ENCODE peak calls at places on chromosomes 1 and 21, in nine cellular contexts. K, B, A, V, C, T, L, D and E are unnamed samples.

GRCh38 chr21:41506526-41507520 is 1.1 kb downstream of the TMPRSS2 start:
- DNase-seq in K (peak), B (no peak), A (peak), V (no peak), C (no peak), T (no peak), L (no peak), D (no peak), E (peak)

GRCh38 chr1:93442276-93442675 is 5.6 kb upstream of the FNBP1L start:
- DNase-seq in K (peak), B (no peak), A (no peak), V (no peak), C (peak), T (peak), L (no peak), D (peak), E (no peak)

GRCh38 chr1:59845091-59845490 is 30.3 kb downstream of the HOOK1 start:
- DNase-seq in K (no peak), B (no peak), A (no peak), V (no peak), C (no peak), T (no peak), L (no peak), D (no peak), E (no peak)

GRCh38 chr1:179831225-179831624 is 46.4 kb downstream of the TOR1AIP2 start:
- DNase-seq in K (no peak), B (no peak), A (no peak), V (no peak), C (no peak), T (no peak), L (no peak), D (no peak), E (no peak)

GRCh38 chr1:148385371-148386030 is 97.6 kb downstream of the PPIAL4G start:
- DNase-seq in K (no peak), B (peak), A (no peak), V (no peak), C (no peak), T (no peak), L (no peak), D (no peak), E (no peak)

GRCh38 chr1:7810395-7810794 is 26.3 kb downstream of the PER3 start:
- DNase-seq in K (peak), B (no peak), A (no peak), V (no peak), C (peak), T (peak), L (peak), D (peak), E (no peak)

GRCh38 chr1:99963041-99963795 is 6.6 kb upstream of the SLC35A3 start:
- DNase-seq in K (peak), B (no peak), A (no peak), V (no peak), C (no peak), T (no peak), L (peak), D (peak), E (no peak)

GRCh38 chr1:36136535-36136934 is 11.5 kb upstream of the COL8A2 start:
- DNase-seq in K (peak), B (no peak), A (no peak), V (peak), C (no peak), T (no peak), L (no peak), D (peak), E (no peak)

GRCh38 chr1:159892944-159893343 is 7.0 kb downstream of the CFAP45 start:
- DNase-seq in K (peak), B (no peak), A (no peak), V (no peak), C (no peak), T (no peak), L (no peak), D (no peak), E (no peak)

GRCh38 chr1:95309031-95309459 is 75.0 kb downstream of the RWDD3 start:
- DNase-seq in K (peak), B (peak), A (peak), V (no peak), C (no peak), T (no peak), L (no peak), D (peak), E (peak)

GRCh38 chr1:30923597-30923996 is 15.0 kb upstream of the SDC3 start:
- DNase-seq in K (no peak), B (no peak), A (no peak), V (no peak), C (no peak), T (no peak), L (no peak), D (no peak), E (no peak)

GRCh38 chr1:30418426-30419245 is 304.7 kb downstream of the MATN1 start:
- DNase-seq in K (no peak), B (no peak), A (no peak), V (no peak), C (no peak), T (no peak), L (no peak), D (no peak), E (no peak)

GRCh38 chr1:18351735-18352134 is 129.0 kb upstream of the KLHDC7A start:
- DNase-seq in K (no peak), B (no peak), A (no peak), V (no peak), C (no peak), T (no peak), L (no peak), D (no peak), E (no peak)

GRCh38 chr1:175818929-175819328 is 75.5 kb upstream of the TNR start:
- DNase-seq in K (no peak), B (no peak), A (no peak), V (no peak), C (no peak), T (no peak), L (no peak), D (no peak), E (no peak)

GRCh38 chr1:94737124-94737998 is 82.8 kb upstream of the SLC44A3 start:
- DNase-seq in K (peak), B (no peak), A (no peak), V (no peak), C (no peak), T (no peak), L (no peak), D (no peak), E (no peak)

GRCh38 chr1:247833601-247834000 is 8.1 kb downstream of the OR11L1 start:
- DNase-seq in K (no peak), B (no peak), A (no peak), V (no peak), C (no peak), T (no peak), L (no peak), D (no peak), E (no peak)

GRCh38 chr1:94309216-94309615 is 71.8 kb upstream of the ARHGAP29 start:
- DNase-seq in K (no peak), B (no peak), A (no peak), V (no peak), C (no peak), T (no peak), L (no peak), D (no peak), E (no peak)

GRCh38 chr1:32265846-32266245 is 14.8 kb downstream of the LCK start:
- DNase-seq in K (no peak), B (no peak), A (no peak), V (no peak), C (no peak), T (no peak), L (no peak), D (no peak), E (no peak)

GRCh38 chr1:14733053-14733778 is 134.7 kb downstream of the KAZN start:
- DNase-seq in K (no peak), B (peak), A (no peak), V (no peak), C (no peak), T (no peak), L (no peak), D (peak), E (peak)

GRCh38 chr1:166080277-166080964 is 86.4 kb downstream of the FAM78B start:
- DNase-seq in K (no peak), B (no peak), A (no peak), V (no peak), C (no peak), T (no peak), L (no peak), D (no peak), E (no peak)

GRCh38 chr1:203628997-203629508 is 2.4 kb downstream of the ATP2B4 start:
- DNase-seq in K (no peak), B (peak), A (no peak), V (no peak), C (no peak), T (no peak), L (no peak), D (no peak), E (no peak)

GRCh38 chr1:229440821-229441537 is 7.1 kb upstream of the ACTA1 start:
- DNase-seq in K (peak), B (no peak), A (no peak), V (no peak), C (no peak), T (no peak), L (peak), D (no peak), E (no peak)

GRCh38 chr1:179141592-179142244 is 59.8 kb downstream of the TOR3A start:
- DNase-seq in K (peak), B (no peak), A (no peak), V (no peak), C (no peak), T (no peak), L (peak), D (peak), E (no peak)

GRCh38 chr21:43808832-43809251 is 19.5 kb downstream of the RRP1 start:
- DNase-seq in K (no peak), B (peak), A (no peak), V (no peak), C (no peak), T (no peak), L (no peak), D (no peak), E (no peak)

GRCh38 chr21:43803558-43804300 is 14.4 kb downstream of the RRP1 start:
- DNase-seq in K (no peak), B (no peak), A (no peak), V (no peak), C (no peak), T (no peak), L (no peak), D (no peak), E (no peak)

GRCh38 chr21:43805275-43805800 is 16.0 kb downstream of the RRP1 start:
- DNase-seq in K (no peak), B (peak), A (no peak), V (no peak), C (peak), T (no peak), L (no peak), D (no peak), E (no peak)

GRCh38 chr21:43808367-43808766 is 19.0 kb downstream of the RRP1 start:
- DNase-seq in K (no peak), B (peak), A (no peak), V (no peak), C (no peak), T (no peak), L (no peak), D (no peak), E (no peak)

DNA sequence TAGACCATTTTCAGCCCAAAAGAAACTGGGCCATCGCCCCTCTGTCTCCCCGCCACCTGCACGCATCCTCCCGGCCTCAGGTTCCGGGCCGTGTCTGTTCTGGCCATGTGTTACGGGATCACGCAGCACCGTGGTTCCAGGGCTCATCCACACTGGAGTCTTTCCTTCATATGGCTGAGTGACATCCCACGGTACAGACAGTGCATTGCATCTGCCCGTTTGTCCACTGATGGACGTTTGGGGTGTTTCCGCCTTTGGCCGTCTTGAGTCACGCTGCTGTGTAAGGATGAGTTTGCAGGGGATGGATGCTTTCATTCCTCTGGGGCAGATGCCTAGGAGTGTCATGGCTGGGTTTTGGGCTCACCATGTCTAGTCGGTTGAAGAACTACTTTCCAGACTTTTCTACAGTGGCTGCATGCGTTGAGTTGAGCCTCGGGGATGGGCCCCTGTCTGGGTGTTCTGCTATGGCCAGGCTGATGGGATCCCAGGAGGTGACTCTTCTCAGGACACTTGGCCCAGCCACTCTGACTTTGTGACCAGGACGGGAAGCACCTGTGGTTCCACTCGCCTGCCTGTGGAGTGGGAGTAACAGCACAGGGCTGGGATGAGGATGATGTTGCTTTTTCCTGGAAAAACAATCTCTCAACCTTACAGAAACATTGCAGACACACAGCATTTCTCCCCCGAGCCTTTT is 16.8 kb downstream of the RRP1 start:
- DNase-seq in K (no peak), B (peak), A (no peak), V (no peak), C (no peak), T (no peak), L (no peak), D (no peak), E (no peak)
- TF ChIP-seq CTCF in K (no peak), B (no peak), A (no peak), V (no peak), C (no peak), T (no peak), L (no peak), D (no peak), E (no peak)

DNA sequence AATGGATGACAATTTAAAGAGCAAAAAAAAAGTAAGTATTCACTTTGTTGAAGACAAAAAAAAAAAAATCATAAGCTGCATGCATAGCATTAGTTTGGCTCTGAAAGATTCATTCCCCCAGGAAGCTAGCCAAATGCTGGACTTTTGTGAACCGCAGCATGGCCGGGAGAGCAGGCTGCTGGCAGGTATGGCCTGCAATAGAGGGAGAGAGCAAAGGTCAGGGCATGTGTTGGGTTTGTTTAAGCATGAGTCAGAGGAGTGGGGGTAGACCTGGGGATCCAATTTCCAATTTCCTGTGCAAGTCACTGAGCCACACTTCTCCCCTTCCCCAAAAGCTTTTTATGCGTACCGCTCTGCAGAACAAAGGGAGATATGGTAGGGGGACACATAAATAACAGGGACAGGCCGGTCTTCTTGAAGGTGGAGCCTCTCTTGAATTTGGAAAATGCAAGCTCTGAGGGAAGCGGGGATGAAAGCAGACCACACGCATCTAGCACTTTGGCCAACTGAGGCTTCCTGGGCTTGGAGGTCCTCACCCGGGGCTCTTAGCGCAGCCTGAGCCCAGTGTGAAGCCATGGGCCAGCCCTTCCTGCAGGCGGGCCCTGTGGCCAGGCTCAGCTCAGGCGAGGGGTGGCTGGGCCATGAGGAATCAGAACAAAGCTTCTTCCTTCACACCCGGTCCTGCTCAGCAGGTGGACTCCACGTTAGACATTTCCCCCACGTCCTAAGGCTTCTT is 171.1 kb downstream of the TOMM20 start:
- DNase-seq in K (peak), B (no peak), A (peak), V (no peak), C (no peak), T (peak), L (no peak), D (peak), E (no peak)
- TF ChIP-seq CTCF in K (no peak), B (no peak), A (no peak), V (no peak), C (no peak), T (no peak), L (no peak), D (no peak), E (no peak)

GRCh38 chr1:83854456-83854855 is 144.5 kb downstream of the TTLL7 start:
- DNase-seq in K (no peak), B (no peak), A (no peak), V (no peak), C (no peak), T (no peak), L (no peak), D (no peak), E (no peak)

GRCh38 chr1:83856381-83856780 is 142.6 kb downstream of the TTLL7 start:
- DNase-seq in K (no peak), B (no peak), A (no peak), V (no peak), C (no peak), T (no peak), L (no peak), D (no peak), E (no peak)

GRCh38 chr1:83860506-83861221 is 138.3 kb downstream of the TTLL7 start:
- DNase-seq in K (peak), B (peak), A (peak), V (peak), C (peak), T (no peak), L (no peak), D (peak), E (peak)

GRCh38 chr1:83857705-83858104 is 141.2 kb downstream of the TTLL7 start:
- DNase-seq in K (no peak), B (no peak), A (no peak), V (no peak), C (no peak), T (no peak), L (no peak), D (no peak), E (no peak)

DNA sequence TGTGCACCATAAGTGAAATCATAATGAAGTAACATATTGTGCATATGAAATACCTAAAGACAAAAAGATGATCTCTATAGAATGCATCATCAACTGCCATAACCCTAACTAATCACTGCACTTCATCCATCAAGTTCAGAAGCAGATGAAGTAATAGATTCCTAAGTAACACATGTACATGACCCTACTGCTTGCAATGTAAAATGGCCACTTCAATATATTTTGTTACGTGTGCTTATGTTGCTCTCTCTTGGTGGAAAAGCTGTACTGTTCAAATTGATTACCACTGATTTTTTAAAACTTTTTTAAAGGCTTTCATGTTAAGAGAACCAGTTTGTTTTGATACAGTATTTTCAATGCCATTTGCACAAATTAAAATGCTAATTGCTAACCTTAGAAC is 141.8 kb downstream of the TTLL7 start:
- DNase-seq in K (no peak), B (peak), A (no peak), V (no peak), C (no peak), T (peak), L (no peak), D (no peak), E (no peak)
- TF ChIP-seq CTCF in K (peak), B (peak), A (peak), V (peak), C (no peak), T (peak), L (peak), D (no peak), E (peak)

GRCh38 chr1:153968000-153968363 is 280 bp downstream of the CREB3L4 start:
- DNase-seq in K (peak), B (no peak), A (no peak), V (peak), C (peak), T (no peak), L (no peak), D (no peak), E (no peak)
- TF ChIP-seq CTCF in K (no peak), B (peak), A (no peak), V (no peak), C (no peak), T (no peak), L (no peak), D (no peak), E (peak)

GRCh38 chr21:38667466-38667865 is 138.3 kb upstream of the ETS2 start:
- DNase-seq in K (no peak), B (no peak), A (no peak), V (no peak), C (no peak), T (no peak), L (no peak), D (no peak), E (no peak)

GRCh38 chr21:38668501-38668900 is 137.2 kb upstream of the ETS2 start:
- DNase-seq in K (no peak), B (no peak), A (no peak), V (no peak), C (no peak), T (no peak), L (no peak), D (no peak), E (no peak)

GRCh38 chr21:38671716-38672115 is 134.0 kb upstream of the ETS2 start:
- DNase-seq in K (no peak), B (no peak), A (no peak), V (no peak), C (no peak), T (no peak), L (no peak), D (no peak), E (no peak)

GRCh38 chr21:38668067-38668466 is 137.7 kb upstream of the ETS2 start:
- DNase-seq in K (no peak), B (no peak), A (no peak), V (no peak), C (no peak), T (no peak), L (no peak), D (no peak), E (no peak)

GRCh38 chr21:38669186-38669585 is 136.5 kb upstream of the ETS2 start:
- DNase-seq in K (peak), B (peak), A (no peak), V (no peak), C (no peak), T (no peak), L (no peak), D (peak), E (no peak)
- TF ChIP-seq CTCF in K (peak), B (peak), A (peak), V (peak), C (no peak), T (peak), L (peak), D (peak), E (no peak)